ENCODE peak calls at places on chromosomes 4 and X, in ten cellular contexts. S is OCI-LY7, E is neural progenitor cell, F is lower leg skin, P is AG10803, Q is uterus, R is A549, J is heart left ventricle, A is GM23338, X is cardiac fibroblast. L is an unnamed sample.
A peak's percentile ranks its signal among the peaks of the same experiment; 100 is the strongest.

GRCh38 chr4:177413656-177414055 is 28.6 kb downstream of the AGA start:
- DNase-seq in Q (no peak), F (no peak), E (no peak), J (no peak), R (no peak), S (no peak), P (no peak), A (no peak), X (no peak), L (no peak)

GRCh38 chr4:154877110-154877760 is 96.2 kb downstream of the RBM46 start:
- DNase-seq in F (no peak), J (no peak), Q (no peak), A (no peak), P (peak; percentile 5), X (peak; percentile 71), S (peak; percentile 1), E (no peak), R (peak; percentile 62), L (peak; percentile 16)

GRCh38 chrX:9535101-9535500 is 70.2 kb downstream of the TBL1X start:
- DNase-seq in R (no peak), X (no peak), A (no peak), J (no peak), S (peak; percentile 13), Q (no peak), F (no peak), E (no peak), P (no peak), L (peak; percentile 7)

GRCh38 chrX:84709987-84710386 is 207.7 kb upstream of the HDX start:
- DNase-seq in A (peak; percentile 13), P (no peak), E (no peak), Q (no peak), S (no peak), J (no peak), R (no peak), X (no peak), F (no peak), L (no peak)

GRCh38 chr4:152165851-152166250 is 370.0 kb downstream of the FBXW7 start:
- DNase-seq in A (no peak), Q (no peak), J (no peak), F (no peak), P (no peak), E (no peak), X (no peak), R (no peak), S (no peak), L (no peak)

GRCh38 chrX:67545772-67546495 is 2.1 kb downstream of the AR start:
- DNase-seq in A (peak; percentile 26), Q (peak; percentile 27), F (no peak), P (no peak), X (no peak), R (peak; percentile 18), J (peak; percentile 59), S (no peak), E (peak; percentile 49), L (no peak)

GRCh38 chrX:44247468-44247867 is 96.0 kb downstream of the EFHC2 start:
- DNase-seq in E (no peak), R (no peak), A (no peak), J (no peak), X (no peak), F (no peak), S (no peak), P (no peak), Q (no peak), L (no peak)

GRCh38 chr4:27270435-27270834 is 409.8 kb downstream of the STIM2 start:
- DNase-seq in R (no peak), F (no peak), S (no peak), P (no peak), E (no peak), J (no peak), X (no peak), A (no peak), Q (no peak), L (no peak)

GRCh38 chr4:176792348-176793059 is at the start of gene VEGFC:
- DNase-seq in Q (peak; percentile 55), E (peak; percentile 89), R (peak; percentile 73), A (peak; percentile 85), J (peak; percentile 74), S (no peak), F (no peak), P (peak; percentile 85), X (peak; percentile 77), L (no peak)

GRCh38 chrX:39875834-39876625 is 221.7 kb downstream of the BCOR start:
- DNase-seq in S (no peak), A (no peak), Q (no peak), F (no peak), P (no peak), E (no peak), J (no peak), R (no peak), X (no peak), L (no peak)

GRCh38 chr4:150588341-150588740 is 6.4 kb downstream of the MAB21L2 start:
- DNase-seq in R (no peak), Q (no peak), E (no peak), F (no peak), S (no peak), J (no peak), A (no peak), X (no peak), P (no peak), L (no peak)

GRCh38 chr4:168880811-168881595 is 129.1 kb downstream of the CBR4 start:
- DNase-seq in X (no peak), Q (no peak), S (no peak), P (no peak), R (no peak), E (no peak), J (no peak), A (no peak), F (no peak), L (no peak)

GRCh38 chr4:8039290-8039689 is 99.6 kb upstream of the AFAP1 start:
- DNase-seq in J (no peak), R (no peak), X (no peak), P (no peak), E (peak; percentile 85), Q (no peak), A (peak; percentile 67), F (no peak), S (no peak), L (no peak)

GRCh38 chr4:165428957-165429356 is 50.1 kb downstream of the CPE start:
- DNase-seq in A (no peak), E (no peak), R (no peak), F (no peak), Q (no peak), J (no peak), P (no peak), X (no peak), S (no peak), L (no peak)

GRCh38 chr4:165426331-165426730 is 47.5 kb downstream of the CPE start:
- DNase-seq in Q (no peak), X (no peak), A (no peak), P (no peak), R (no peak), E (no peak), S (no peak), F (no peak), J (no peak), L (no peak)

GRCh38 chr4:165426769-165427168 is 48.0 kb downstream of the CPE start:
- DNase-seq in R (no peak), P (no peak), X (no peak), J (no peak), F (no peak), Q (no peak), A (peak; percentile 22), E (no peak), S (no peak), L (no peak)

DNA sequence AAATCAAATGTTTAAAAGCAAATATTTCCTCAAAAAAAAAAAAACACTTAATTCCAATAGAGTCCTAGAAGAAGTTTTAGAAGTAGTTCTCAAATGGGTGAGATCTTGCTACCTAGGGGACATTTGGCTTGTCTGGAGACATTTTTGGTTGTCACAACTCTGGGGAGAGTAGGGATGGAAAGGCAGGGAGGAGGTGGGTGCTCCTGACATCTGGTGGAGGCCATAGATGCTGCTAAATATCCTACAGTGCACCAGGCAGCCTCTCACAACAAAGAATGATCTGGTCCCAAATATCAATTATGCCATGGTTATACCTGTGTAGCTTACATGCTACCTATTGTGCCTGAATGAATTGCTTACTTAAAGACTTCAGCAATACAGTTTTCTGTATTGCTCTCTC is 46.8 kb downstream of the CPE start:
- DNase-seq in R (no peak), P (no peak), S (no peak), J (no peak), X (no peak), A (no peak), F (no peak), E (no peak), Q (no peak), L (no peak)
- TF ChIP-seq CTCF in R (no peak), P (no peak), S (no peak), J (no peak), X (no peak), A (no peak), F (no peak), E (no peak), Q (no peak), L (no peak)

DNA sequence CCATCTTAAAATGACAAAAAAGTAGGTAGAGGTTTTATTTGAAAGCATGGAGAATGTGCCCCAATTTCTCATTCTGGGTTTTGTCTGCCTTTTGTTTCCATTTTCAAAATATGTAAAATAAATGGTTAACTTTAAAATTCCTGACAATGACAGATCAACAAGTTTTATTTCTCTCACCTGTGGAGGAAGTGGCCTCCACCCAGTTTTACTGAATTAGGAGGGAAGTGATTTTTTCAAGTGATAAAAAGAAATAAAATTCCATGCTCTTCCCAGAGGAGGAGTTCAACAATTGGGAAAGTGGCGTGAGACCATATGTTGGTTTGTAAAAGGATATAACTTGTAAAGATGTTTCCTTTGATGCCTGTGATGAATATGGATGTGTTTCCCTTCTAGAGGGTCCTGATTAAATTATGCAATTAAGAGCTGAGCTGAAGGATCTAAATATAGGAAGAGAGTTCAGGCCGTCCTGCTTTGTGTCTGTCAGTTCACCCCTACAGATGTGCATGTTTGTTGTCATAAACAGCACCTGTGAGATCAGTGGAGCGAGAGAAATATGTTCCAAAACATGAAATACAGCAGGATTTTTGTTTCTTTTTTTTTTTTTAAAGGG is 19.5 kb downstream of the SMAD1 start:
- DNase-seq in E (no peak), Q (no peak), J (no peak), F (no peak), R (no peak), A (no peak), X (no peak), P (no peak), S (peak; percentile 96), L (no peak)
- H3K4me3 ChIP-seq in E (no peak overlapping the region), Q (no peak overlapping the region), J (no peak overlapping the region), F (no peak overlapping the region), R (no peak overlapping the region), A (no peak overlapping the region), X (no peak overlapping the region), P (no peak overlapping the region), S (peak overlapping the region; percentile 51), L (no peak overlapping the region)

GRCh38 chr4:54185380-54185779 is 43.7 kb upstream of the PDGFRA start:
- DNase-seq in Q (no peak), J (no peak), A (no peak), F (no peak), X (no peak), P (no peak), S (no peak), R (peak; percentile 2), E (no peak), L (no peak)
- TF ChIP-seq CTCF in Q (no peak), J (no peak), A (peak; percentile 25), F (no peak), X (peak; percentile 1), P (no peak), S (peak; percentile 56), R (no peak), E (no peak), L (no peak)

GRCh38 chr4:189278559-189279165 is 662.0 kb upstream of the FRG1 start:
- DNase-seq in S (no peak), E (no peak), A (no peak), F (no peak), Q (no peak), P (peak; percentile 0), R (no peak), X (no peak), J (no peak), L (no peak)
- H3K4me3 ChIP-seq in S (no peak overlapping the region), E (no peak overlapping the region), A (no peak overlapping the region), F (no peak overlapping the region), Q (no peak overlapping the region), P (no peak overlapping the region), R (no peak overlapping the region), X (no peak overlapping the region), J (no peak overlapping the region), L (no peak overlapping the region)